ENCODE peak calls at places on chromosomes 5 and 9, in nine cellular contexts. E is GM23248, I is mesenchymal stem cell, T is endothelial cell of umbilical vein, A is IMR-90, Z is mesendoderm, M is A549, Q is hepatocyte, P is GM23338. B is an unnamed sample.

GRCh38 chr5:89956838-89957237 is 452.7 kb downstream of the CETN3 start:
- DNase-seq in E (no peak), I (no peak), T (no peak), A (no peak), Z (no peak), M (no peak), Q (no peak), P (no peak), B (no peak)

GRCh38 chr9:137297966-137298365 is 4.1 kb downstream of the NRARP start:
- DNase-seq in E (no peak), I (no peak), T (no peak), A (no peak), Z (no peak), M (no peak), Q (no peak), P (no peak), B (no peak)

GRCh38 chr9:121678501-121679022 is 27.1 kb downstream of the DAB2IP start:
- DNase-seq in E (no peak), I (no peak), T (no peak), A (no peak), Z (no peak), M (no peak), Q (no peak), P (no peak), B (no peak)

GRCh38 chr5:180130291-180130869 is 58.8 kb upstream of the RNF130 start:
- DNase-seq in E (no peak), I (no peak), T (no peak), A (no peak), Z (no peak), M (no peak), Q (peak; percentile 2), P (no peak), B (no peak)

GRCh38 chr9:136297016-136297691 is 6.7 kb downstream of the CCDC187 start:
- DNase-seq in E (no peak), I (no peak), T (peak; percentile 68), A (no peak), Z (no peak), M (no peak), Q (no peak), P (no peak), B (no peak)

GRCh38 chr5:107869459-107870115 is 198.8 kb upstream of the EFNA5 start:
- DNase-seq in E (peak; percentile 83), I (peak; percentile 70), T (peak; percentile 82), A (peak; percentile 84), Z (peak; percentile 29), M (peak; percentile 35), Q (peak; percentile 29), P (no peak), B (peak; percentile 85)

GRCh38 chr9:129319938-129320481 is 141.9 kb upstream of the IER5L start:
- DNase-seq in E (no peak), I (no peak), T (no peak), A (no peak), Z (no peak), M (no peak), Q (no peak), P (peak; percentile 39), B (no peak)

GRCh38 chr5:11251242-11251641 is 490.2 kb upstream of the DAP start:
- DNase-seq in E (peak; percentile 26), I (peak; percentile 15), T (no peak), A (peak; percentile 21), Z (peak; percentile 80), M (no peak), Q (peak; percentile 29), P (peak; percentile 9), B (peak; percentile 46)

GRCh38 chr5:128673970-128674369 is 135.9 kb upstream of the FBN2 start:
- DNase-seq in E (no peak), I (no peak), T (no peak), A (no peak), Z (peak; percentile 69), M (no peak), Q (no peak), P (peak; percentile 56), B (no peak)

GRCh38 chr9:123660691-123661090 is 269.2 kb downstream of the DENND1A start:
- DNase-seq in E (no peak), I (no peak), T (no peak), A (no peak), Z (no peak), M (no peak), Q (no peak), P (no peak), B (no peak)

GRCh38 chr9:95383198-95383673 is 65.7 kb upstream of the FANCC start:
- DNase-seq in E (peak; percentile 58), I (peak; percentile 78), T (no peak), A (peak; percentile 85), Z (peak; percentile 94), M (peak; percentile 73), Q (no peak), P (no peak), B (peak; percentile 83)

GRCh38 chr9:12759767-12760166 is 15.1 kb upstream of the LURAP1L start:
- DNase-seq in E (peak; percentile 54), I (peak; percentile 58), T (no peak), A (peak; percentile 73), Z (no peak), M (no peak), Q (no peak), P (no peak), B (peak; percentile 36)

GRCh38 chr9:92094655-92095054 is 20.6 kb downstream of the SPTLC1 start:
- DNase-seq in E (peak; percentile 25), I (peak; percentile 33), T (no peak), A (peak; percentile 43), Z (peak; percentile 72), M (no peak), Q (no peak), P (peak; percentile 47), B (peak; percentile 18)

GRCh38 chr9:132367613-132368305 is 13.0 kb upstream of the SETX start:
- DNase-seq in E (no peak), I (no peak), T (no peak), A (no peak), Z (no peak), M (no peak), Q (peak; percentile 17), P (no peak), B (no peak)

GRCh38 chr9:18297532-18297872 is 176.5 kb upstream of the ADAMTSL1 start:
- DNase-seq in E (no peak), I (no peak), T (no peak), A (no peak), Z (peak; percentile 83), M (peak; percentile 8), Q (no peak), P (peak; percentile 86), B (peak; percentile 8)

GRCh38 chr5:143807401-143807800 is 4.6 kb upstream of the HMHB1 start:
- DNase-seq in E (no peak), I (no peak), T (no peak), A (no peak), Z (no peak), M (no peak), Q (no peak), P (no peak), B (no peak)

GRCh38 chr5:143806568-143806967 is 5.4 kb upstream of the HMHB1 start:
- DNase-seq in E (no peak), I (no peak), T (no peak), A (no peak), Z (no peak), M (no peak), Q (no peak), P (no peak), B (no peak)

DNA sequence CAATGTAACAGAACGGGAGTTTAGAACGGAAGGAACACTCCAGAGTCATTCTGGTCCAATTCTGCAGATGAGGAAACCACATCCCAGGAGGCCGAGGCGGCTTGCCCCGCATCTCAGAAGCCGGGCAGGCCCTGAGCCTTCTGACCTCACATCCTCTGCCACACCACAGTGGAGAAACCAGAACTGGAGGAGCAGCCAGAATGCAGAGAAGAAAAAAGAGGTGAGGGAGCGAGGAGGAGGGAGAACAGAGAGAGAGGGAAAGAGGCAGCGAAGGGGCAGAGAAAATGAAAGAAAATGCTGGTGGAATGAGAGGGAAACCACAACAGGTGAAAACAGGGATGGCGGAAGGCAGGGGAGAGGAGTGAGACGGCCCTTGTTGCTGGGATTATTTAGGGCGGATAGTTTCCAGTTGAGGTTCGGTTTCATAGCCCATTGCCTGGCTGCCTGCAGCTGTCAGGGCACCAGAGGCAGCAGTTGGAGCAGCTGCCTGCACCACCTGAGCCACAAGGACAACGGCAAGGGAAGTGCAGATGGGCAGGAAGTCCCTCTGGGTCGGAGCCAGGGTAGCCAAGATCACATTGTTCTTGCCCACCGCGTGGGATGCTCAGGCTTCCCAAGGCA is at the start of gene HMHB1:
- DNase-seq in E (no peak), I (no peak), T (no peak), A (no peak), Z (no peak), M (no peak), Q (no peak), P (no peak), B (no peak)
- H3K4me3 ChIP-seq in E (no peak within 1 kb of the TSS), I (no peak within 1 kb of the TSS), T (no peak within 1 kb of the TSS), A (no peak within 1 kb of the TSS), Z (no peak within 1 kb of the TSS), M (no peak within 1 kb of the TSS), Q (no peak within 1 kb of the TSS), P (no peak within 1 kb of the TSS), B (no peak within 1 kb of the TSS)

GRCh38 chr9:86613943-86614342 is 259.7 kb upstream of the TUT7 start:
- DNase-seq in E (no peak), I (no peak), T (no peak), A (no peak), Z (no peak), M (no peak), Q (no peak), P (no peak), B (no peak)

GRCh38 chr9:86614871-86615849 is 260.9 kb upstream of the TUT7 start:
- DNase-seq in E (peak; percentile 88), I (no peak), T (no peak), A (peak; percentile 70), Z (peak; percentile 83), M (no peak), Q (peak; percentile 17), P (peak; percentile 74), B (peak; percentile 12)
- H3K4me2 ChIP-seq in E (peak overlapping the region; percentile 18), I (no peak overlapping the region), T (no peak overlapping the region), A (peak overlapping the region; percentile 32), Z (no peak overlapping the region), M (no peak overlapping the region), Q (no peak overlapping the region), P (no peak overlapping the region), B (no peak overlapping the region)

DNA sequence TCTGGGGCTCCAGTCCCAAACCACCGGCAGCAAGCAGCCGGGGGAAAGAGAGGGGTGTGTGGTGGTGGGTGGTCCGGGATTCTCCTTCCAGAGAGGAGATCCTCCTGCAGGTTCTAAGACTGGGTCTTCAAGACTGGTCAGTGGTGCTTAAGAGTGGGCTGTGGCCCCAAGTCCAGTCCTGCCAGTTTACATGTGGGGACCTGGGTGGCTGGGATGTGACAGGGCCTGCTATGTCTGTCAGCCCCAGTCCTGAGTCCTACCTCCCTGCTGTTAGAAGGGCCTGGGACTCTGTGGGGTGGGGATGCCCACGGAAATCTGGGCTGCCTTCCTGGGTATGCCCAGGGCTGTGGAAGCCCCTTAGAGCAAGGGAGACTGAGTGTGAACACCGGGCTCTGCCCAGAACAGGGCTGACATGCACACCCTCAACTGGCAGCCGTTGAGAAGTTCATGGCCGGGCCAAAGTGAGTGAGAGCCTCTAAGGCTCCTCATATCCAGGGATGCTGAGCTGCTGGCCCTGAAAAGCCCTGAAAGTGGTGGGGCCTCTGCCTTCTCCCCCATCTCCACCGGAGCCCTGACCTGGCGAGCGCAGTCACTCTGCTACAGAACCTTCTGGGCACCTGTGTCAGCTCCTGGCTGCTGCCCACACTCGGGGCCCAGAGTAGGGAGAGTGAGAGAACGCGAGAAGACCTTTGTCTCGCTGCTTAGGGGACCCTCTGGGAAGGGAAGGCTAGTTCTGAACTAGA is 1.7 kb downstream of the PHF2 start:
- DNase-seq in E (peak; percentile 56), I (no peak), T (peak; percentile 21), A (no peak), Z (no peak), M (no peak), Q (no peak), P (no peak), B (no peak)
- H3K4me3 ChIP-seq in E (peak overlapping the region; percentile 81), I (peak overlapping the region; percentile 92), T (peak overlapping the region; percentile 67), A (peak overlapping the region; percentile 52), Z (no peak overlapping the region), M (peak overlapping the region; percentile 96), Q (peak overlapping the region; percentile 79), P (peak overlapping the region; percentile 68), B (peak overlapping the region; percentile 70)

GRCh38 chr9:90842984-90843383 is 41.4 kb downstream of the SYK start:
- DNase-seq in E (no peak), I (no peak), T (no peak), A (no peak), Z (no peak), M (no peak), Q (no peak), P (no peak), B (no peak)
- H3K4me2 ChIP-seq in E (no peak overlapping the region), I (no peak overlapping the region), T (no peak overlapping the region), A (no peak overlapping the region), Z (no peak overlapping the region), M (no peak overlapping the region), Q (no peak overlapping the region), P (no peak overlapping the region), B (no peak overlapping the region)